ENCODE peak calls at places on chromosomes 11 and 22, in seven cellular contexts. A is Peyer's patch, G is breast epithelium, S is IMR-90, P is transverse colon, V is K562, Q is right lobe of liver. W is an unnamed sample. For H3K4me1, the result is how much of the 10 kb centered on the place peaks cover.

GRCh38 chr11:27532652-27533325 is 26.2 kb upstream of the LIN7C start:
- DNase-seq in G (no peak), P (no peak), S (peak), V (no peak), A (no peak), Q (no peak), W (no peak)

GRCh38 chr11:5922749-5923426 is 19.2 kb upstream of the OR56A3 start:
- DNase-seq in Q (no peak), A (no peak), P (no peak), V (no peak), G (no peak), S (no peak), W (no peak)

GRCh38 chr11:62554377-62554776 is 7.8 kb upstream of the AHNAK start:
- DNase-seq in A (no peak), G (no peak), P (no peak), S (no peak), Q (no peak), V (no peak), W (no peak)

GRCh38 chr11:98835336-98835735 is 185.4 kb upstream of the CNTN5 start:
- DNase-seq in A (no peak), V (no peak), S (no peak), Q (peak), G (no peak), P (no peak), W (no peak)

GRCh38 chr11:35076201-35077100 is 62.5 kb upstream of the CD44 start:
- DNase-seq in P (no peak), V (no peak), S (no peak), A (no peak), G (no peak), Q (no peak), W (no peak)

GRCh38 chr11:87097582-87097981 is 59.8 kb downstream of the TMEM135 start:
- DNase-seq in A (peak), Q (peak), G (no peak), P (peak), S (peak), V (peak), W (peak)

GRCh38 chr11:50044647-50045046 is 12.0 kb downstream of the OR4C45 start:
- DNase-seq in P (no peak), S (no peak), G (no peak), A (no peak), Q (no peak), V (no peak), W (no peak)

GRCh38 chr11:30683176-30683575 is 97.0 kb upstream of the MPPED2 start:
- DNase-seq in A (no peak), P (no peak), G (no peak), V (no peak), S (peak), Q (no peak), W (no peak)

GRCh38 chr22:28112548-28113043 is 193.5 kb upstream of the PITPNB start:
- DNase-seq in V (peak), S (peak), G (no peak), A (no peak), Q (no peak), P (no peak), W (peak)

GRCh38 chr11:66316849-66317251 is at the start of gene CD248:
- DNase-seq in V (no peak), G (no peak), S (peak), Q (no peak), A (peak), P (peak), W (peak)

GRCh38 chr11:78708388-78708787 is 133.7 kb upstream of the NARS2 start:
- DNase-seq in G (no peak), V (no peak), P (no peak), A (no peak), S (peak), Q (no peak), W (no peak)

GRCh38 chr22:38760477-38761201 is 4.8 kb upstream of the SUN2 start:
- DNase-seq in P (no peak), Q (no peak), V (no peak), A (no peak), G (no peak), S (peak), W (no peak)

GRCh38 chr11:78138281-78138680 is 1.1 kb downstream of the ALG8 start:
- DNase-seq in A (no peak), P (no peak), V (no peak), S (peak), G (no peak), Q (no peak), W (no peak)

GRCh38 chr11:76719281-76719680 is 48.7 kb upstream of the LRRC32 start:
- DNase-seq in Q (no peak), G (no peak), A (no peak), P (no peak), V (no peak), S (no peak), W (no peak)
- H3K4me3 ChIP-seq in Q (no peak), G (no peak), A (no peak), P (no peak), V (no peak), S (no peak), W (no peak)

DNA sequence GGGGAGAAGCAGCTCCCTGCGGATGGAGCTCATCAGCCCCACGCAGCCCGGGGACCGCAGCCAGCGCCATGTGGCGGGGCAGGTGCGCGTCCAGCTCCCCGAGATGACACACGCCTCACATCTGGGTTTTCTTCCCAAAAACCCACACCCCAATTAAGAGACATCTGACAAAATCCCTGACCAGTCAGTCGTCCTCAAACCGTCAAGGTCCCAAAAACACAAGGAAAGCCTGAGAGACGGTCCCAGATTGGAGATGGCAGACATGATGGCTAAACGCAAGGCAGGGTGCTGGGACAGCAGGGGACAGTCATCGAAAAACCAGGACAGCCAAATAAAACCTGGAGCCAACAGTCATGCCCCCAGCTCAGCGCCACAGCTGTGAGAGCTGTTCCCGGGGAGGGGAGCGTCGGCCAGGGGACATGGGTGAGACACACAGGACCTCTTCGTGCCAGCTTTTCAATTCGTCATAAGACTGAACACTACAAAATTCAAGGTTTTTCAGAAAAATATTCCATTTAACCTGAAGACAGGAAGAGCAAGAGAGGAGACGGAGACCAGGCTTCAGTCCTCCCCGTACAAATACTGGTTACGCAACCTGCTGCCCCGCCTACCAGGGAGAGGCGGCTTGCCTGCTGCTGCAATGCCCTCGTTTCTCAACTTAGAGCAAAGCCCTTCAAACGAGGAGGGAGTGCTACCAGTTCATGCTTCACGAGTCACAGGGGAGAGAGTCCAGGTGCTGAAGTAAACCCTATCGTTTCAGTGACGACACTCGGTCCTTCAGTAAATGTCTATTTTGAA is 10.5 kb downstream of the TOLLIP start:
- DNase-seq in A (peak), Q (peak), G (peak), V (no peak), P (peak), S (peak), W (peak)
- H3K4me1 ChIP-seq in A (half or more), Q (under half), G (under half), V (under half), P (half or more), S (under half), W (under half)

DNA sequence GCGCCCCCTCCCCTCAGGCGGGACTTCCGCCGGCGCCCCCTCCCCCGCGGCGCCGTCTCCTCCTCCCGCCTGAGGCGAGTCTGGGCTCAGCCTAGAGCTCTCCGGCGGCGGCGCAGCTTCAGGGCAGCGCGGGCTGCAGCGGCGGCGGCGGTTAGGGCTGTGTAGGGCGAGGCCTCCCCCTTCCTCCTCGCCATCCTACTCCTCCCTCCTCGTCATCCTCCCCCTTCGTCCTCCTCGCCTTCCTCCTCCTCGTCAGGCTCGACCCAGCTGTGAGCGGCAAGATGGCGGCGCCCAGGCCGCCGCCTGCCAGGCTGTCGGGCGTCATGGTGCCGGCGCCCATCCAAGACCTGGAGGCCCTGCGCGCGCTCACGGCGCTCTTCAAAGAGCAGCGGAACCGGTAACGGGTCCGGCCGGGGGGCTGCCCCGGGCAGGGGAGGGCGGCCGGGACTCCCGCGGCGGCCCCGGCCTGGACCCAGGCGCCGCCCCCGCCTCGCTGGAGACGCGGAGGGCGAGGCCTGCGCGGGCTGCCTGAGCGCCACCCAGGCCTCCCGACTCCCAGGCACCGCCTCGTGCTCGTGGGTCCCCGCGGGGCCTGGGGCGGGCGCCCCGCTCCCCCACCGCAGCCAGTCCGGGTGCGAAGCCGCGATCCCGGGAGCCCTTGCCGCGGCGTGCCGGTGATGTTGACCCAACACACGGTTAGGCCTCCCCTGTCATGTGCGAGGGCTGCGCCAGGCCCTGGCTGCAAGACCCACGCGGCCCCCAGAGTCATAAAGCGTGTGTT is at the start of gene ATXN10:
- DNase-seq in S (peak), P (peak), Q (peak), A (peak), V (peak), G (peak), W (peak)
- TF ChIP-seq POLR2A in S (peak), P (peak), Q (peak), A (peak), V (peak), G (no peak), W (no peak)

GRCh38 chr11:64265176-64266160 is 14.1 kb downstream of the PLCB3 start:
- DNase-seq in V (no peak), A (no peak), Q (no peak), G (no peak), P (no peak), S (no peak), W (no peak)
- H3K4me3 ChIP-seq in V (no peak), A (no peak), Q (no peak), G (no peak), P (no peak), S (no peak), W (no peak)

GRCh38 chr11:15683528-15683927 is 568.8 kb downstream of the INSC start:
- DNase-seq in A (no peak), V (no peak), Q (no peak), G (no peak), S (no peak), P (no peak), W (no peak)

GRCh38 chr11:15690326-15690725 is 575.6 kb downstream of the INSC start:
- DNase-seq in V (no peak), P (no peak), A (no peak), Q (no peak), S (no peak), G (no peak), W (no peak)

GRCh38 chr11:15687342-15687741 is 572.6 kb downstream of the INSC start:
- DNase-seq in G (no peak), Q (no peak), P (no peak), A (no peak), V (no peak), S (peak), W (no peak)

GRCh38 chr11:15688351-15688792 is 573.6 kb downstream of the INSC start:
- DNase-seq in Q (no peak), P (no peak), A (no peak), G (no peak), S (peak), V (no peak), W (peak)

DNA sequence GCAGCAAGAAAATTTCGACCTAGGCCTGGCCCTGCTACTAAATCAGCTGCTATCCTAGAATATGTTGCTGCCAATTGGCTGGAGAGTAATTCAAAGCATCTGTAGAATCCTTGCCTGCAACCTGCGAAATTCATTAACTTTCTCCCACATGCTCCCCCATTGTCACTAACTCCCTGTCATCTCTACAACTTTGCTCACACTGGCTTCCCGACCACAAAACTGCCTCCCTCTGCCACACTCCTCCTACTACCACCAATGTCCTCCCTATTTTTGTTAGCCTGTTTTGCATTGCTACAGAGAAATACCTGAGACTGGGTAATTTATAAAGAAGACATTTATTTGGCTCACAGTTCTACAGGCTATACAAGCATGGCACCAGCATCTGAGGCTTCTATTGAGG is 570.6 kb downstream of the INSC start:
- DNase-seq in Q (no peak), V (no peak), S (no peak), P (no peak), G (no peak), A (no peak), W (no peak)
- H3K4me1 ChIP-seq in Q (under half), V (under half), S (under half), P (under half), G (under half), A (under half), W (under half)

DNA sequence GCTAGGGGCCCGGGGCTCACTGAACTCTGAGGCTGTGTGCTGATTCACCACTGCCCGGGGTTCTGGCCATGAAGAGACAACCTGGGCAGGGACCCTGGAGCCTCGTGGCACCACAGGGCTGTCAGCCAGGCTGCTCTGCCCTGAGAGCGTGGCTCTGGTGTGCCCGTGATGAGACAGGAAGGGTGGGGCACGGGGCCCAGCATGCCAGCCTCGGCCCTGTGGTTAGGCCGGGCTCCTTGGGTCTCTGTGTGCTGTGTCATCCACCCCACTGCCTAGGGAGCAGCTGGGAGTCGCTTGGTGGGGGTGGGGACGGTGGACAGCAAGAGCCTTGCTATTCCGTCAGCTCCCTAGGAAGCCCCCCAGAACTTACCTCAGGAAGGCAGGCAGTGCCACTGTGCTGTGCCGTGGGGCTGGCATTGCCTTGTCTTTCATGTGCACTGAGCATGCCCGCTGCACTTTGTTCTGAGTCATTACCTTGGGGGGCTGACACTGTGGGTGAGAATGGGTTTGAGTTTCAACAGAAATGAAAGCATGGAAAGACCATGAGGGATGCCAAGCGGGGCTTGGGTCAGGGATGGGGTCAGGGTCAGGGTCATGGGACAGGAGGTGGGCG is 31.7 kb downstream of the TPCN2 start:
- DNase-seq in S (peak), V (no peak), Q (no peak), G (no peak), P (no peak), A (no peak), W (no peak)
- TF ChIP-seq POLR2A in S (no peak), V (no peak), Q (no peak), G (no peak), P (no peak), A (no peak), W (no peak)

DNA sequence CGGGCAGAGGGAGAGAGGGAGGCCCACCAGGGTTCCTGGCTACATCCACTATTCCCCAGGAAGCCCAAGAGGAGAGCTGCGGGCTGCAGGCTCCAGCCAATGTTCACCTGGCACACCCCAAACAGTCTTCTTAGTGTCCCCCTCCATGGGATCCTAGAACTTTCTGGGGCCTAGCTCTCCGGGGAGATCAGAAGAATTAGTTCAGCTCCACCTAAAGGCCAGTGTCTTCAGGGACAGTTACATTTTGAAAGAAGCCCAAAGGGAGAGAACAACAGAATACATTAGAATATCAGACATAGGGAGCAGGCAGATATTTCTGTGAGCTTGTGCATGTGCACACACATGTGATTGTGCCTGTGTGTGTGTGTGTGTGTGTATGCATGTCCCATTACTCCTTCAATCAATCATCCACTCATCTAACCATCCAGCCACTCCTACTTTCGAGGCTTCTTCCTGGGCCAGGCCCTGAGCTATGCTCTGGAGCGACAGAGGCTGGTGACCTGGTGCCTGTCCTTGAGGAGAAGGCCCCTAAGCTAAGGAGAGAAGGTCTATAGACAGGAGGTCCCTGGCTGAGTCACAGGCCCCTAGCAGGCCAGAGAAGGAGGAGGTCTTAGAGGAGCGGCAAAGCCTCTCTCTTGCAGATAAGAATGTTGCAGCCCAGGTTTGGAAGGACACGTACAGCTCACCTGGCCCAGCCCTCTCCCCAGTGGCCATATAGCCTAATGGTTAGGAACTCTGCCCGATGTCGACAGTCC is 165.5 kb downstream of the DSCAML1 start:
- DNase-seq in P (no peak), V (no peak), Q (no peak), S (no peak), G (no peak), A (no peak), W (no peak)
- H3K4me3 ChIP-seq in P (no peak), V (no peak), Q (no peak), S (no peak), G (no peak), A (no peak), W (no peak)

DNA sequence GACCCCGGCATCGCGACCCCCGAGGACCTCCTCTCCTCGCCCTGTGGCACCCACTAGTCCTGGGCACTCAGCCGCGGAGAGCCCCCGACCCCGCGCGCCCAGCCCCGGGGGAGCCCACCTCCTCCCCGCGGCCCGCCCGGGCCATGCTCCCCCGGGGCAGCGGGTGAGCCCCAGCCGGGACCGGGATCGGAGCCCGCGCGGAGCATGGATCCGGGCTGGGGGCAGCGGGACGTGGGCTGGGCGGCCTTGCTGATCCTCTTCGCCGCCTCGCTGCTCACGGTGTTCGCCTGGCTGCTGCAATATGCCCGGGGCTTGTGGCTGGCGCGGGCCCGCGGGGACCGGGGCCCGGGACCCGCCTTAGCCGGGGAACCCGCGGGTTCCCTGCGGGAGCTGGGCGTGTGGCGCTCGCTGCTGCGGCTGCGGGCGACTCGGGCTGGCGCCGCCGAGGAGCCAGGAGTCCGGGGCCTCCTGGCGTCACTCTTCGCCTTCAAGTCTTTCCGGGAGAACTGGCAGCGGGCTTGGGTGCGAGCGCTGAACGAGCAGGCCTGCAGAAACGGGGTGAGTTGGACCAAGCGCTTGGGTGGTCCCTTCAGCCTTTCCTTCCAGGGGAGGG is 500 bp downstream of the C2CD2L start:
- DNase-seq in G (no peak), P (no peak), A (no peak), S (no peak), V (no peak), Q (no peak), W (no peak)
- H3K4me1 ChIP-seq in G (under half), P (under half), A (under half), S (under half), V (under half), Q (under half), W (under half)

W was measured in testis.